ENCODE peak calls at places on chromosome 14, in six cellular contexts. A, K, V, L, H and F are unnamed samples.

GRCh38 chr14:32192712-32193373 is 9.0 kb upstream of the RNU6-7 start:
- DNase-seq in L (no peak), V (no peak), A (no peak), K (no peak), H (no peak), F (no peak)

GRCh38 chr14:34665785-34666425 is 36.0 kb upstream of the SNX6 start:
- DNase-seq in L (no peak), H (no peak), K (peak), A (peak), V (peak), F (peak)

GRCh38 chr14:59126714-59127436 is 61.6 kb upstream of the DAAM1 start:
- DNase-seq in L (no peak), V (peak), A (peak), K (peak), H (peak), F (peak)

GRCh38 chr14:39368261-39368959 is 63.8 kb downstream of the FBXO33 start:
- DNase-seq in H (peak), V (peak), K (peak), A (peak), L (no peak), F (peak)

GRCh38 chr14:105195533-105196227 is 14.6 kb upstream of the NUDT14 start:
- DNase-seq in H (no peak), A (no peak), L (no peak), V (no peak), K (no peak), F (no peak)

GRCh38 chr14:34502826-34503225 is 36.7 kb downstream of the EAPP start:
- DNase-seq in H (no peak), V (peak), A (no peak), K (peak), L (no peak), F (peak)

GRCh38 chr14:54763761-54764160 is 138.9 kb downstream of the GCH1 start:
- DNase-seq in V (no peak), L (no peak), A (no peak), H (no peak), K (no peak), F (no peak)

GRCh38 chr14:98593361-98593761 is 678.6 kb downstream of the BCL11B start:
- DNase-seq in L (peak), H (no peak), A (no peak), V (no peak), K (no peak), F (no peak)

GRCh38 chr14:58830121-58830520 is 192.4 kb downstream of the DACT1 start:
- DNase-seq in L (no peak), K (no peak), H (no peak), A (no peak), V (no peak), F (no peak)

GRCh38 chr14:63492391-63492790 is 50.8 kb downstream of the PPP2R5E start:
- DNase-seq in V (peak), K (peak), L (no peak), A (no peak), H (no peak), F (peak)

GRCh38 chr14:68260121-68260520 is 440.5 kb downstream of the RAD51B start:
- DNase-seq in K (no peak), V (no peak), H (no peak), A (no peak), L (no peak), F (no peak)

GRCh38 chr14:104870368-104871144 is 5.5 kb downstream of the CEP170B start:
- DNase-seq in K (no peak), H (no peak), V (no peak), A (peak), L (no peak), F (no peak)

GRCh38 chr14:68141531-68142088 is 322.0 kb downstream of the RAD51B start:
- DNase-seq in L (no peak), H (no peak), V (peak), A (no peak), K (peak), F (peak)

GRCh38 chr14:68937790-68938514 is 41.1 kb downstream of the ACTN1 start:
- DNase-seq in V (peak), L (no peak), A (peak), H (no peak), K (no peak), F (peak)

GRCh38 chr14:69259531-69260245 is at the start of gene GALNT16:
- DNase-seq in A (peak), H (no peak), K (no peak), V (no peak), L (no peak), F (peak)

GRCh38 chr14:68637106-68638021 is 155.5 kb downstream of the ZFP36L1 start:
- DNase-seq in H (no peak), V (peak), L (peak), A (no peak), K (peak), F (peak)

GRCh38 chr14:21553266-21553665 is 26.6 kb downstream of the OR10G3 start:
- DNase-seq in H (no peak), A (no peak), K (no peak), V (no peak), L (no peak), F (no peak)

GRCh38 chr14:47606601-47607000 is 68.8 kb downstream of the MDGA2 start:
- DNase-seq in V (no peak), L (no peak), K (no peak), H (no peak), A (no peak), F (no peak)

GRCh38 chr14:73741386-73741875 is 27.2 kb upstream of the PNMA1 start:
- DNase-seq in A (peak), H (peak), K (peak), L (no peak), V (peak), F (peak)

GRCh38 chr14:39762576-39763401 is 330.6 kb upstream of the FBXO33 start:
- DNase-seq in H (peak), A (no peak), L (no peak), K (peak), V (no peak), F (no peak)

GRCh38 chr14:97120204-97121120 is 323.3 kb downstream of the VRK1 start:
- DNase-seq in K (no peak), A (peak), V (no peak), L (no peak), H (peak), F (no peak)

GRCh38 chr14:81178063-81178462 is 42.7 kb downstream of the GTF2A1 start:
- DNase-seq in V (no peak), L (no peak), H (peak), K (no peak), A (no peak), F (no peak)

GRCh38 chr14:41749425-41749824 is 142.7 kb downstream of the LRFN5 start:
- DNase-seq in V (peak), K (peak), A (no peak), H (no peak), L (no peak), F (peak)

GRCh38 chr14:34044666-34045306 is 93.9 kb upstream of the EGLN3 start:
- DNase-seq in A (no peak), L (no peak), K (no peak), V (no peak), H (no peak), F (no peak)

GRCh38 chr14:20197459-20197858 is 6.8 kb downstream of the OR11G2 start:
- DNase-seq in A (no peak), H (no peak), L (no peak), V (no peak), K (no peak), F (no peak)

GRCh38 chr14:69606816-69607215 is 4.6 kb upstream of the SUSD6 start:
- DNase-seq in A (no peak), V (no peak), K (no peak), L (no peak), H (no peak), F (no peak)

GRCh38 chr14:89427426-89428162 is 10.6 kb upstream of the FOXN3 start:
- DNase-seq in H (no peak), K (no peak), L (no peak), A (no peak), V (peak), F (peak)

GRCh38 chr14:29857545-29857944 is 70.1 kb downstream of the PRKD1 start:
- DNase-seq in L (no peak), H (no peak), V (no peak), K (no peak), A (no peak), F (no peak)

GRCh38 chr14:76834296-76834695 is 8.1 kb downstream of the LRRC74A start:
- DNase-seq in L (no peak), V (no peak), H (no peak), A (no peak), K (no peak), F (no peak)

GRCh38 chr14:105532735-105533141 is 6.4 kb downstream of the TMEM121 start:
- DNase-seq in K (peak), V (peak), H (peak), A (no peak), L (no peak), F (peak)

DNA sequence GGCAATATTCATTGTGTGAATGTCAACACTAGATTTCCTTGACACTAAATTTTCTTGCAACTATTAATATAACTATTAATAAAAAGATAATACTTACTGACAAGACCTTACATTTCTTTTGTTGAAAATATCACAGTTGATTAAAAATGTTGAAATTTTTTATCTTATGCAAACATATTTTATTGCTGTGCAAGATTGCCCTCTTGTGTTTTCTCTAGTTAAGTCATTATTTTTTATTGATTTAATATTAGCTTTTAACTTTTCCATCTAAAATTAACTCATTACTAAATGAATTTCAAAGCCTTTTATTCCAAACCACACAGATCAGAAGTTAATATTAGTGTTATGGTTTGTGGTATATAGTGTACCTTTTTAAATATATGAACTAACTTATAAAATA is 11.7 kb upstream of the NAA30 start:
- DNase-seq in H (no peak), L (no peak), K (peak), V (peak), A (no peak), F (peak)
- TF ChIP-seq CTCF in H (no peak), L (no peak), K (peak), V (no peak), A (no peak), F (peak)

GRCh38 chr14:92923744-92924103 is 774 bp downstream of the CHGA start:
- DNase-seq in A (no peak), K (no peak), L (no peak), V (no peak), H (no peak), F (no peak)
- H3K4me3 ChIP-seq in A (no peak), K (no peak), L (no peak), V (no peak), H (no peak), F (no peak)

DNA sequence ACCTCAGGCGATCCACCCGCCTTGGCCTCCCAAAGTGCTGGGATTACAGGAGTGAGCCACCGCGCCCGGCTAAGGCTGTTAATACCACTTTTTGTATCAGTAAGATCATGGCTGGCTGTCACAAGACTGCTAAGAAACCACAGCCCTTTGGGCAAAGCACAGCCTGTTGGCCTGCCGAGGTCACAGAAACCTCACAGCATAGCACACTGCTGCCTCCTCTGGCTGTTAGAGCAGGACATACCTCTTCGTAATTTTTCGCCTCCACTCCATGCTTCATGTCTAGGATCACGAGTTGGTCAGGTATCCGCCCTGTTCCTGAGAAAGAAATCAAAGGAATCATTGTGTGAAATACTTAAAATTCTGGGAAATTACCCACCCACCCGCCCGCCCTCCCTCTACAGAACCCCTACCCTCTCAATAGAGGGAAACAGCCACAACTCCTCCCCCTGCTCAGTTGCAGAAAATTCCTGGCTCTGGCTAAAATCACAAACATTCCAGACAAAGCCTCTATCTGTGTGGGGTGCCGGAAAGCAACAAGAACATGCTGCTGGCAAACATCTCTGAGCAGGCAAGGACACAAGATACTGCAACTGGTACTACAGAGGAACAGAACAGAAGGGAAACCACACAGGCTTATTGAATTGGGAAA is 20.7 kb upstream of the NEK9 start:
- DNase-seq in V (peak), L (peak), K (peak), A (peak), H (no peak), F (peak)
- TF ChIP-seq CTCF in V (peak), L (no peak), K (peak), A (peak), H (no peak), F (peak)

GRCh38 chr14:49583629-49584028 is 2.6 kb downstream of the RPS29 start:
- DNase-seq in V (no peak), H (no peak), K (no peak), L (no peak), A (no peak), F (no peak)
- H3K4me3 ChIP-seq in V (peak), H (peak), K (no peak), L (no peak), A (no peak), F (no peak)

DNA sequence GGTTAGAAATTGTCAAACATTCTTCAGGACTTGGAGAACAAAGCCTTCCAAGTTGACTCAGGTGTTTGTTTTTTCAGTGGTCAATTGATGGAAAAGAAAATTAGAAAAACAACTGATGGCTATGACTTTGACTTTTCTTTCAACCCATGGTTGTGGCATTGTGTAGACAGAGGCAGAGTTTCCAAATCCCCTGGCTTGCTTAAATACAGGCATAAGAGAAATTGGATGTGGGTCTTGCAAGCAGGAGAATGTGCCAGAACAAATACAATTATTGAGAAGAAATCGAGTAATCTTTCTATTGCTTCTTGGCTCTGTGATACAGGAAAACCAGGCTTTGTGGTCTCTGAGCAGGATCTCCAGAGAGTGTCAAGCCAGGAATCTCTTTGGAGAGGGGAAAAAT is 40.9 kb upstream of the FRMD6 start:
- DNase-seq in L (no peak), K (no peak), A (no peak), V (no peak), H (no peak), F (no peak)
- TF ChIP-seq CTCF in L (no peak), K (no peak), A (no peak), V (no peak), H (no peak), F (no peak)

GRCh38 chr14:22850944-22851790 is 14.8 kb downstream of the MMP14 start:
- DNase-seq in V (peak), L (peak), H (peak), K (peak), A (peak), F (peak)

GRCh38 chr14:22847661-22848341 is 11.4 kb downstream of the MMP14 start:
- DNase-seq in A (no peak), V (peak), K (peak), H (no peak), L (no peak), F (peak)

GRCh38 chr14:22846811-22847307 is 10.5 kb downstream of the MMP14 start:
- DNase-seq in K (no peak), L (no peak), H (no peak), A (no peak), V (no peak), F (no peak)

GRCh38 chr14:22848391-22849164 is 12.2 kb downstream of the MMP14 start:
- DNase-seq in K (peak), A (peak), H (no peak), L (peak), V (peak), F (peak)

DNA sequence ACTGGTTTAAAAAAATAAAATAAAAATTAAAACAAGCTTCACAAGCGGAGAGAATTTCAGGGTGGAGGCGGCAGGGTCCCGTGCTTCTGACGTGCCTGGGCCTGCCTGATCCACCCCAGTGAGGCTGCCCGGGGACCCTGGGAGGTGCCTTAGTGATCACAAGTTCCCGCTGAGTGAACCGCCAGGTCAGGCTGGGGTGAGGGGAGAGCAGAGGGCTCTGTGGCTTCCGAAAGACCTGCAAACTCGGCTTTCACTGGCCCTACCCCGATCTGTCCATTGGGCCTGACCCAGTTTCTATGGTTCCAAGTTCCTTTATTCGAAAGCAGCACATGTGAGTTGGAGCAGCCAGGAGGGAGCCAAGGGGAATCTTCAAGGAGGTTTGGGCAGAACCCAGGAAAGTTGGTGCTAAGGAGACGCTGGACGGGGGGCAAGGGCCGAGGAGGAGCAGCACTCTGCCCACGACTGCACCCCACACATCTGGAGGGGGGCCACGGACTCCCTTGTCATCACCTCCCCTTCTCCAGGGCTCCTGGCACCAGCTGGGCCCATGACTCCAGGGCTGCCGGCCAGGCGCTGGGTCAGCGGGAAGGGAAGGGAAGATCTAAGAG is 12.9 kb downstream of the MMP14 start:
- DNase-seq in V (peak), L (no peak), H (no peak), A (no peak), K (peak), F (peak)
- H3K4me3 ChIP-seq in V (no peak), L (peak), H (no peak), A (no peak), K (no peak), F (no peak)

GRCh38 chr14:60642270-60642789 is 6.9 kb downstream of the SIX1 start:
- DNase-seq in V (no peak), L (no peak), A (no peak), H (no peak), K (no peak), F (no peak)

GRCh38 chr14:60641722-60642269 is 7.5 kb downstream of the SIX1 start:
- DNase-seq in A (no peak), K (no peak), H (no peak), L (no peak), V (no peak), F (no peak)

GRCh38 chr14:60645191-60645590 is 4.1 kb downstream of the SIX1 start:
- DNase-seq in V (no peak), L (no peak), H (peak), A (no peak), K (no peak), F (no peak)

GRCh38 chr14:60642790-60643397 is 6.4 kb downstream of the SIX1 start:
- DNase-seq in K (no peak), H (no peak), A (no peak), V (no peak), L (no peak), F (no peak)

DNA sequence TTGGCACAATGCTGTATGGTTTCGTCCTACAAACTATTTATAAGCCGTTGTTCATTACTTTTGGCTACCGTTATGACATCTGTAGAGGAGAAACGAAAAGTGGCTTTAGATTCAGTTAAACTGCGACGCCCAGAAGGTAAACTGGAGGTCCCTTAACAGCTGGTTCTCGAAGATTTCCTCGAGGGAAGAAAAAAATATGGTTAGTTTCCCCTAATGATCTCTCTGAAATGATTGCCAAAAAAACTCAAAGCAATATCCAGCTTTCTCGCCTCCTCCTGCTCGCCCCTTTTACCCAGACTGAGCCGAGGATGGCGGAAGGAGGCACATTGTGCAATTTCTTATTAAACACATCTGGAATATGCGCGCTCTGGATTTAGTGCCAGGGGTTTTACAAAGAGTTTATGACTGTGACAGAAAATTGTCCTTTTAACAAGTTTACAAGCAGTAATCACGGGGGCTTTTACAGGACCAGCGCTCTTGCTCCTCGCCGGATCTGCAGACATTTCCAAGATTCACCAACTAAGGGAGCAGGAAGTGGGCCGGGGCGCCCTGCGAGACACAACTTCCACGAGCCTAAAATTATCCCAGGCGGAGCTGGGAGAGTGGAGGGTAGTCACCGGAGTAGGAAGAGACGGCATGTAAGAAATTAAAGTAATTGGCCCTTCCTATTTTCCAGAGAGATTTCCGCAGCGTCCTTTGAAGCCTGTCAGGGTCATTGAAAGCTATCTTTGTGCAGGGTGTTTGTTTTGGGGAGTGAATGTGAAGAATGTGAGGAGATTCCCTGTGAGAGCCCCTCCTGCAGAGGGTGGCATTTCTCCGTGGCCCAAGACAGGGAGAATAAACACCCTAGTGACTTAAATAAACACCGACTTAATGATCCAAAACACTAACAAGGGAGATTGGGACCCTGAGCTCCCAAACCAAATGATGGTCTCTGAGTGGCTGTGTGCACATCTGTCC is 5.6 kb downstream of the SIX1 start:
- DNase-seq in L (no peak), H (no peak), A (no peak), K (no peak), V (peak), F (no peak)
- TF ChIP-seq CTCF in L (no peak), H (no peak), A (no peak), K (no peak), V (no peak), F (no peak)

GRCh38 chr14:28057286-28058011 is 709.1 kb upstream of the FOXG1 start:
- DNase-seq in A (peak), H (no peak), V (peak), L (no peak), K (peak), F (peak)
- H3K4me3 ChIP-seq in A (no peak), H (no peak), V (no peak), L (peak), K (peak), F (peak)

GRCh38 chr14:91255026-91255695 is 10.7 kb upstream of the GPR68 start:
- DNase-seq in H (no peak), K (no peak), L (no peak), A (no peak), V (no peak), F (peak)

GRCh38 chr14:91254456-91254855 is 10.0 kb upstream of the GPR68 start:
- DNase-seq in K (no peak), H (no peak), V (no peak), L (no peak), A (no peak), F (no peak)

GRCh38 chr14:91250912-91251311 is 6.4 kb upstream of the GPR68 start:
- DNase-seq in K (no peak), H (no peak), V (no peak), L (no peak), A (no peak), F (no peak)

GRCh38 chr14:91253795-91254323 is 9.4 kb upstream of the GPR68 start:
- DNase-seq in H (no peak), A (no peak), V (no peak), L (no peak), K (no peak), F (no peak)

GRCh38 chr14:91252901-91253794 is 8.6 kb upstream of the GPR68 start:
- DNase-seq in H (peak), L (no peak), A (peak), K (no peak), V (no peak), F (no peak)
- TF ChIP-seq CTCF in H (no peak), L (no peak), A (no peak), K (no peak), V (no peak), F (peak)